ENCODE peak calls at places on chromosomes 11 and 22, in five cellular contexts. Z, Y, C, W and Q are unnamed samples.

GRCh38 chr11:44627911-44628729 is 62.7 kb downstream of the CD82 start:
- DNase-seq in Z (no peak), Y (peak), C (no peak), W (peak), Q (no peak)

GRCh38 chr11:443542-444199 is 1.9 kb upstream of the ANO9 start:
- DNase-seq in Z (no peak), Y (no peak), C (peak), W (no peak), Q (peak)

GRCh38 chr11:9460322-9461067 is at the start of gene ZNF143:
- DNase-seq in Z (peak), Y (peak), C (peak), W (peak), Q (peak)

GRCh38 chr11:60769811-60770210 is 13.1 kb downstream of the MS4A15 start:
- DNase-seq in Z (no peak), Y (no peak), C (no peak), W (no peak), Q (no peak)

GRCh38 chr22:20178075-20178921 is 27.4 kb upstream of the CCDC188 start:
- DNase-seq in Z (no peak), Y (no peak), C (no peak), W (no peak), Q (no peak)

GRCh38 chr11:67520856-67521824 is 2.1 kb downstream of the CABP2 start:
- DNase-seq in Z (no peak), Y (no peak), C (no peak), W (no peak), Q (no peak)

GRCh38 chr11:122853971-122854446 is 15.7 kb downstream of the CRTAM start:
- DNase-seq in Z (peak), Y (peak), C (peak), W (no peak), Q (peak)

GRCh38 chr11:9906043-9906791 is 242.3 kb downstream of the SWAP70 start:
- DNase-seq in Z (no peak), Y (no peak), C (peak), W (no peak), Q (peak)

GRCh38 chr11:106457727-106458126 is 380.3 kb downstream of the AASDHPPT start:
- DNase-seq in Z (no peak), Y (no peak), C (no peak), W (no peak), Q (peak)

GRCh38 chr22:40120783-40121182 is 56.9 kb upstream of the TNRC6B start:
- DNase-seq in Z (no peak), Y (no peak), C (no peak), W (no peak), Q (peak)

GRCh38 chr11:4467811-4468606 is 14.4 kb upstream of the OR52K1 start:
- DNase-seq in Z (no peak), Y (no peak), C (no peak), W (no peak), Q (no peak)

GRCh38 chr11:74743640-74744039 is 5.0 kb upstream of the RNF169 start:
- DNase-seq in Z (no peak), Y (no peak), C (no peak), W (no peak), Q (no peak)

GRCh38 chr11:9861860-9862725 is 198.2 kb downstream of the SWAP70 start:
- DNase-seq in Z (peak), Y (peak), C (peak), W (no peak), Q (peak)